ENCODE peak calls at places on chromosomes 6 and 20, in six cellular contexts. One of them, this sample, is unnamed. For H3K4me1, the result is how much of the 10 kb centered on the place peaks cover.

GRCh38 chr20:31542201-31542842 is 28.1 kb downstream of the HM13 start:
- DNase-seq in CD8-positive, alpha-beta memory T cell: no peak
- DNase-seq in left ventricle myocardium inferior: no peak
- DNase-seq in left lung: no peak
- DNase-seq in fibroblast of lung: no peak
- DNase-seq in colonic mucosa: no peak
- DNase-seq in this sample: no peak

GRCh38 chr6:80517525-80517924 is 411.1 kb downstream of the BCKDHB start:
- DNase-seq in CD8-positive, alpha-beta memory T cell: no peak
- DNase-seq in left ventricle myocardium inferior: no peak
- DNase-seq in left lung: no peak
- DNase-seq in fibroblast of lung: no peak
- DNase-seq in colonic mucosa: no peak
- DNase-seq in this sample: no peak

GRCh38 chr6:26223213-26223612 is 136.0 kb downstream of the HFE start:
- DNase-seq in CD8-positive, alpha-beta memory T cell: no peak
- DNase-seq in left ventricle myocardium inferior: no peak
- DNase-seq in left lung: no peak
- DNase-seq in fibroblast of lung: peak
- DNase-seq in colonic mucosa: no peak
- DNase-seq in this sample: peak

GRCh38 chr6:169577974-169578373 is 123.9 kb downstream of the WDR27 start:
- DNase-seq in CD8-positive, alpha-beta memory T cell: no peak
- DNase-seq in left ventricle myocardium inferior: no peak
- DNase-seq in left lung: no peak
- DNase-seq in fibroblast of lung: no peak
- DNase-seq in colonic mucosa: no peak
- DNase-seq in this sample: no peak

GRCh38 chr20:2806351-2806701 is 5.9 kb upstream of the CPXM1 start:
- DNase-seq in CD8-positive, alpha-beta memory T cell: no peak
- DNase-seq in left ventricle myocardium inferior: no peak
- DNase-seq in left lung: no peak
- DNase-seq in fibroblast of lung: no peak
- DNase-seq in colonic mucosa: no peak
- DNase-seq in this sample: no peak

GRCh38 chr20:45456632-45457031 is 12.9 kb upstream of the WFDC2 start:
- DNase-seq in CD8-positive, alpha-beta memory T cell: no peak
- DNase-seq in left ventricle myocardium inferior: no peak
- DNase-seq in left lung: no peak
- DNase-seq in fibroblast of lung: no peak
- DNase-seq in colonic mucosa: peak
- DNase-seq in this sample: peak

GRCh38 chr6:168128006-168128630 is 49.1 kb upstream of the FRMD1 start:
- DNase-seq in CD8-positive, alpha-beta memory T cell: no peak
- DNase-seq in left ventricle myocardium inferior: no peak
- DNase-seq in left lung: no peak
- DNase-seq in fibroblast of lung: no peak
- DNase-seq in colonic mucosa: peak
- DNase-seq in this sample: no peak

GRCh38 chr20:40710608-40711007 is 21.6 kb upstream of the MAFB start:
- DNase-seq in CD8-positive, alpha-beta memory T cell: no peak
- DNase-seq in left ventricle myocardium inferior: no peak
- DNase-seq in left lung: no peak
- DNase-seq in fibroblast of lung: peak
- DNase-seq in colonic mucosa: no peak
- DNase-seq in this sample: no peak

GRCh38 chr20:13349240-13349604 is 128.1 kb downstream of the ISM1 start:
- DNase-seq in CD8-positive, alpha-beta memory T cell: no peak
- DNase-seq in left ventricle myocardium inferior: no peak
- DNase-seq in left lung: no peak
- DNase-seq in fibroblast of lung: peak
- DNase-seq in colonic mucosa: no peak
- DNase-seq in this sample: no peak

GRCh38 chr6:56863366-56863765 is 91.5 kb upstream of the BEND6 start:
- DNase-seq in CD8-positive, alpha-beta memory T cell: no peak
- DNase-seq in left ventricle myocardium inferior: no peak
- DNase-seq in left lung: no peak
- DNase-seq in fibroblast of lung: peak
- DNase-seq in colonic mucosa: no peak
- DNase-seq in this sample: no peak

GRCh38 chr20:46174469-46175126 is 56.5 kb downstream of the CD40 start:
- DNase-seq in CD8-positive, alpha-beta memory T cell: peak
- DNase-seq in left ventricle myocardium inferior: peak
- DNase-seq in left lung: peak
- DNase-seq in fibroblast of lung: peak
- DNase-seq in colonic mucosa: peak
- DNase-seq in this sample: peak

GRCh38 chr6:89895273-89895874 is 1.1 kb downstream of the GJA10 start:
- DNase-seq in CD8-positive, alpha-beta memory T cell: no peak
- DNase-seq in left ventricle myocardium inferior: no peak
- DNase-seq in left lung: no peak
- DNase-seq in fibroblast of lung: peak
- DNase-seq in colonic mucosa: no peak
- DNase-seq in this sample: peak

GRCh38 chr6:30192076-30192475 is 21.1 kb downstream of the TRIM26 start:
- DNase-seq in CD8-positive, alpha-beta memory T cell: no peak
- DNase-seq in left ventricle myocardium inferior: no peak
- DNase-seq in left lung: no peak
- DNase-seq in fibroblast of lung: no peak
- DNase-seq in colonic mucosa: no peak
- DNase-seq in this sample: no peak

GRCh38 chr6:37502703-37503485 is 3.2 kb upstream of the CCDC167 start:
- DNase-seq in CD8-positive, alpha-beta memory T cell: peak
- DNase-seq in left ventricle myocardium inferior: no peak
- DNase-seq in left lung: no peak
- DNase-seq in fibroblast of lung: no peak
- DNase-seq in colonic mucosa: no peak
- DNase-seq in this sample: no peak

GRCh38 chr20:47480239-47480638 is 21.4 kb upstream of the NCOA3 start:
- DNase-seq in CD8-positive, alpha-beta memory T cell: no peak
- DNase-seq in left ventricle myocardium inferior: no peak
- DNase-seq in left lung: no peak
- DNase-seq in fibroblast of lung: no peak
- DNase-seq in colonic mucosa: no peak
- DNase-seq in this sample: no peak

GRCh38 chr20:2005359-2005758 is 11.5 kb upstream of the PDYN start:
- DNase-seq in CD8-positive, alpha-beta memory T cell: no peak
- DNase-seq in left ventricle myocardium inferior: no peak
- DNase-seq in left lung: no peak
- DNase-seq in fibroblast of lung: no peak
- DNase-seq in colonic mucosa: no peak
- DNase-seq in this sample: no peak

GRCh38 chr6:131730264-131730663 is 19.4 kb upstream of the CTAGE9 start:
- DNase-seq in CD8-positive, alpha-beta memory T cell: no peak
- DNase-seq in left ventricle myocardium inferior: no peak
- DNase-seq in left lung: no peak
- DNase-seq in fibroblast of lung: no peak
- DNase-seq in colonic mucosa: no peak
- DNase-seq in this sample: no peak

GRCh38 chr6:46932941-46933340 is 11.2 kb upstream of the ADGRF5 start:
- DNase-seq in CD8-positive, alpha-beta memory T cell: no peak
- DNase-seq in left ventricle myocardium inferior: no peak
- DNase-seq in left lung: no peak
- DNase-seq in fibroblast of lung: peak
- DNase-seq in colonic mucosa: no peak
- DNase-seq in this sample: no peak

GRCh38 chr6:130776287-130776925 is 50.8 kb upstream of the SMLR1 start:
- DNase-seq in CD8-positive, alpha-beta memory T cell: no peak
- DNase-seq in left ventricle myocardium inferior: no peak
- DNase-seq in left lung: no peak
- DNase-seq in fibroblast of lung: no peak
- DNase-seq in colonic mucosa: no peak
- DNase-seq in this sample: no peak

GRCh38 chr6:147651249-147652063 is 143.0 kb downstream of the SAMD5 start:
- DNase-seq in CD8-positive, alpha-beta memory T cell: no peak
- DNase-seq in left ventricle myocardium inferior: peak
- DNase-seq in left lung: no peak
- DNase-seq in fibroblast of lung: peak
- DNase-seq in colonic mucosa: no peak
- DNase-seq in this sample: no peak

GRCh38 chr20:21713470-21713869 is 8.0 kb downstream of the PAX1 start:
- DNase-seq in CD8-positive, alpha-beta memory T cell: no peak
- DNase-seq in left ventricle myocardium inferior: no peak
- DNase-seq in left lung: no peak
- DNase-seq in fibroblast of lung: no peak
- DNase-seq in colonic mucosa: no peak
- DNase-seq in this sample: no peak

GRCh38 chr6:72844614-72845013 is 222.8 kb downstream of the KCNQ5 start:
- DNase-seq in CD8-positive, alpha-beta memory T cell: no peak
- DNase-seq in left ventricle myocardium inferior: no peak
- DNase-seq in left lung: no peak
- DNase-seq in fibroblast of lung: no peak
- DNase-seq in colonic mucosa: no peak
- DNase-seq in this sample: no peak
- H3K4me1 ChIP-seq in CD8-positive, alpha-beta memory T cell: under half
- H3K4me1 ChIP-seq in left ventricle myocardium inferior: under half
- H3K4me1 ChIP-seq in left lung: under half
- H3K4me1 ChIP-seq in fibroblast of lung: under half
- H3K4me1 ChIP-seq in colonic mucosa: under half
- H3K4me1 ChIP-seq in this sample: under half

GRCh38 chr6:139311826-139312225 is 20.0 kb upstream of the TXLNB start:
- DNase-seq in CD8-positive, alpha-beta memory T cell: no peak
- DNase-seq in left ventricle myocardium inferior: no peak
- DNase-seq in left lung: no peak
- DNase-seq in fibroblast of lung: peak
- DNase-seq in colonic mucosa: no peak
- DNase-seq in this sample: no peak

GRCh38 chr6:139308936-139309603 is 17.3 kb upstream of the TXLNB start:
- DNase-seq in CD8-positive, alpha-beta memory T cell: no peak
- DNase-seq in left ventricle myocardium inferior: no peak
- DNase-seq in left lung: no peak
- DNase-seq in fibroblast of lung: peak
- DNase-seq in colonic mucosa: peak
- DNase-seq in this sample: no peak

GRCh38 chr6:139316622-139317317 is 25.0 kb upstream of the TXLNB start:
- DNase-seq in CD8-positive, alpha-beta memory T cell: no peak
- DNase-seq in left ventricle myocardium inferior: no peak
- DNase-seq in left lung: no peak
- DNase-seq in fibroblast of lung: no peak
- DNase-seq in colonic mucosa: no peak
- DNase-seq in this sample: no peak

GRCh38 chr6:139313784-139314545 is 22.2 kb upstream of the TXLNB start:
- DNase-seq in CD8-positive, alpha-beta memory T cell: no peak
- DNase-seq in left ventricle myocardium inferior: no peak
- DNase-seq in left lung: no peak
- DNase-seq in fibroblast of lung: no peak
- DNase-seq in colonic mucosa: no peak
- DNase-seq in this sample: no peak

GRCh38 chr6:139313229-139313628 is 21.4 kb upstream of the TXLNB start:
- DNase-seq in CD8-positive, alpha-beta memory T cell: no peak
- DNase-seq in left ventricle myocardium inferior: no peak
- DNase-seq in left lung: no peak
- DNase-seq in fibroblast of lung: no peak
- DNase-seq in colonic mucosa: no peak
- DNase-seq in this sample: no peak
- H3K4me1 ChIP-seq in CD8-positive, alpha-beta memory T cell: under half
- H3K4me1 ChIP-seq in left ventricle myocardium inferior: under half
- H3K4me1 ChIP-seq in left lung: under half
- H3K4me1 ChIP-seq in fibroblast of lung: under half
- H3K4me1 ChIP-seq in colonic mucosa: under half
- H3K4me1 ChIP-seq in this sample: under half

GRCh38 chr6:111157412-111157811 is 70.1 kb downstream of the SLC16A10 start:
- DNase-seq in CD8-positive, alpha-beta memory T cell: no peak
- DNase-seq in left ventricle myocardium inferior: no peak
- DNase-seq in left lung: no peak
- DNase-seq in fibroblast of lung: no peak
- DNase-seq in colonic mucosa: no peak
- DNase-seq in this sample: no peak

GRCh38 chr6:111159628-111160027 is 72.3 kb downstream of the SLC16A10 start:
- DNase-seq in CD8-positive, alpha-beta memory T cell: no peak
- DNase-seq in left ventricle myocardium inferior: no peak
- DNase-seq in left lung: no peak
- DNase-seq in fibroblast of lung: no peak
- DNase-seq in colonic mucosa: no peak
- DNase-seq in this sample: no peak

GRCh38 chr6:111150577-111150976 is 63.3 kb downstream of the SLC16A10 start:
- DNase-seq in CD8-positive, alpha-beta memory T cell: no peak
- DNase-seq in left ventricle myocardium inferior: no peak
- DNase-seq in left lung: no peak
- DNase-seq in fibroblast of lung: no peak
- DNase-seq in colonic mucosa: no peak
- DNase-seq in this sample: no peak

GRCh38 chr6:111154981-111155380 is 67.7 kb downstream of the SLC16A10 start:
- DNase-seq in CD8-positive, alpha-beta memory T cell: no peak
- DNase-seq in left ventricle myocardium inferior: no peak
- DNase-seq in left lung: no peak
- DNase-seq in fibroblast of lung: no peak
- DNase-seq in colonic mucosa: no peak
- DNase-seq in this sample: no peak
- H3K4me1 ChIP-seq in CD8-positive, alpha-beta memory T cell: under half
- H3K4me1 ChIP-seq in left ventricle myocardium inferior: under half
- H3K4me1 ChIP-seq in left lung: under half
- H3K4me1 ChIP-seq in fibroblast of lung: under half
- H3K4me1 ChIP-seq in colonic mucosa: under half
- H3K4me1 ChIP-seq in this sample: under half

DNA sequence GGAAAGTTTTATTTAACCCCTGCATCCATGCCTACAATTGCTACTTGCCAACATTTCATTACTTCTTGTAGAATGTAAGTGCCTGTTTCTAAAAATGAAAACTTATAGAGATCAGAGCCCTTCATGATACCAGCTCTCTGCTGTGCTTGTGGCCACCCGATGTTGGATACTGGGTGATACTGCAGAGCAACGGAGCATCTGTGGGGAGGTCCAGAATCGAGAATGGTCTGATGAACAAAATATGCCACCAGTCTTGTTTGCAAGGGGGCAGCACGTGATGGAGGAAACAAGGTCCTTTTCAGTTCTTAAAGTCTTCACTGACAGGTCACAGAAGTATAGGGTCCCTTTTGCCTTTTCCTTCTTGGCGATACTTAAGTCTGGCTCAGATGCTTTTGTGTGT is 296.6 kb downstream of the QKI start:
- DNase-seq in CD8-positive, alpha-beta memory T cell: no peak
- DNase-seq in left ventricle myocardium inferior: no peak
- DNase-seq in left lung: no peak
- DNase-seq in fibroblast of lung: no peak
- DNase-seq in colonic mucosa: no peak
- DNase-seq in this sample: no peak
- H3K4me1 ChIP-seq in CD8-positive, alpha-beta memory T cell: under half
- H3K4me1 ChIP-seq in left ventricle myocardium inferior: half or more
- H3K4me1 ChIP-seq in left lung: half or more
- H3K4me1 ChIP-seq in fibroblast of lung: under half
- H3K4me1 ChIP-seq in colonic mucosa: under half
- H3K4me1 ChIP-seq in this sample: under half